ENCODE peak calls at places on chromosome 7, in six cellular contexts. L, A, J, P, K and Y are unnamed samples.

GRCh38 chr7:33854951-33855350 is 50.4 kb upstream of the BMPER start:
- DNase-seq in L (no peak), A (no peak), P (no peak), K (no peak), J (no peak), Y (no peak)

GRCh38 chr7:29143698-29144203 is 2.6 kb downstream of the CPVL start:
- DNase-seq in A (no peak), P (no peak), J (no peak), K (no peak), L (no peak), Y (no peak)

GRCh38 chr7:41256186-41256945 is 446.5 kb downstream of the INHBA start:
- DNase-seq in P (no peak), A (no peak), K (no peak), J (no peak), L (no peak), Y (no peak)

GRCh38 chr7:152887191-152887590 is 127.6 kb downstream of the ACTR3B start:
- DNase-seq in L (no peak), A (peak; percentile 54), P (no peak), J (peak; percentile 0), K (no peak), Y (no peak)

GRCh38 chr7:77455334-77455733 is 39.2 kb upstream of the GSAP start:
- DNase-seq in L (peak; percentile 42), A (no peak), K (no peak), P (peak; percentile 86), J (no peak), Y (no peak)

GRCh38 chr7:4202154-4202553 is 479.9 kb upstream of the FOXK1 start:
- DNase-seq in A (no peak), P (no peak), L (no peak), K (no peak), J (no peak), Y (no peak)

GRCh38 chr7:40674316-40674715 is 539.5 kb downstream of the SUGCT start:
- DNase-seq in J (no peak), L (no peak), P (no peak), K (no peak), A (no peak), Y (no peak)

GRCh38 chr7:42247301-42247700 is 10.3 kb upstream of the GLI3 start:
- DNase-seq in L (no peak), A (no peak), J (no peak), K (no peak), P (no peak), Y (no peak)

GRCh38 chr7:103446046-103446520 is at the start of gene SLC26A5:
- DNase-seq in P (no peak), J (peak; percentile 22), K (no peak), L (peak; percentile 53), A (no peak), Y (peak; percentile 65)

GRCh38 chr7:11473807-11474424 is 358.1 kb downstream of the THSD7A start:
- DNase-seq in A (no peak), K (no peak), L (no peak), P (no peak), J (no peak), Y (no peak)

DNA sequence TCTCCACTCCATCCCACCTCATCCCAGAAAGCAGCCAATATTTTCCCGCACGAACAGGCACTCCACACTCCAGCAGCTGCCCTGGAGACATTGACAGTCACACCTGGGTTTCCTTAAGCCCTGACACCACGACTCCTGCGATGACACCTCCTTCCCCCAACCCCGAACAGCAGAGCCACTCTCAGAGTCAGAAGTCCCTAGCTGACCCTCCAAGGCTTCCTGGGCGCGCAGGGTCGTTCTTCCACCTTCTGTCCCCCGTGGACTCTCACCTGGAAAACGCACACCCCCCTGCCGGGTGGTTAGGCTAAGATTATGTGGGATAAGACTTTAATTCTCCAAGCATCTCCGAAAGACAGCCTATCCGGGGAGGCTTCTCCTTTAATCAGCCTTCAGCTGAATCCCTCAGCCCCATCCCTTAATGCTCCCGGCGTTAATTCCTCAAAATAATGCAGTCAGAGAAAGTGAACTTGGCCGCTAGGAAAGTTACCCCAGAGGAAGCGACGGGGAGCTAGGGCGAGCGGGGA is 1.1 kb downstream of the DENND11 start:
- DNase-seq in K (no peak), P (no peak), L (no peak), J (peak; percentile 76), A (no peak), Y (no peak)
- H3K27ac ChIP-seq in K (peak overlapping the region; percentile 35), P (peak overlapping the region; percentile 89), L (peak overlapping the region; percentile 87), J (no peak overlapping the region), A (peak overlapping the region; percentile 67), Y (peak overlapping the region; percentile 27)

GRCh38 chr7:110296321-110296720 is 794.6 kb upstream of the LRRN3 start:
- DNase-seq in A (no peak), L (no peak), K (no peak), P (no peak), J (no peak), Y (no peak)

GRCh38 chr7:110291430-110291829 is 799.5 kb upstream of the LRRN3 start:
- DNase-seq in P (no peak), A (no peak), J (no peak), K (no peak), L (no peak), Y (no peak)
- H3K27ac ChIP-seq in P (no peak overlapping the region), A (no peak overlapping the region), J (no peak overlapping the region), K (no peak overlapping the region), L (no peak overlapping the region), Y (no peak overlapping the region)

GRCh38 chr7:157347217-157347904 is 10.6 kb downstream of the DNAJB6 start:
- DNase-seq in L (peak; percentile 16), P (peak; percentile 62), K (no peak), J (no peak), A (peak; percentile 82), Y (peak; percentile 34)
- H3K27ac ChIP-seq in L (no peak overlapping the region), P (no peak overlapping the region), K (no peak overlapping the region), J (no peak overlapping the region), A (peak overlapping the region; percentile 55), Y (no peak overlapping the region)

GRCh38 chr7:91029688-91030087 is 234.5 kb upstream of the FZD1 start:
- DNase-seq in K (no peak), L (no peak), A (no peak), J (no peak), P (no peak), Y (no peak)

GRCh38 chr7:91034459-91035368 is 229.5 kb upstream of the FZD1 start:
- DNase-seq in K (no peak), A (no peak), J (peak; percentile 70), L (peak; percentile 85), P (peak; percentile 50), Y (peak; percentile 73)

GRCh38 chr7:91030680-91031079 is 233.6 kb upstream of the FZD1 start:
- DNase-seq in A (no peak), L (no peak), K (no peak), J (no peak), P (no peak), Y (no peak)

GRCh38 chr7:91031757-91032156 is 232.5 kb upstream of the FZD1 start:
- DNase-seq in K (no peak), J (peak; percentile 77), A (no peak), P (no peak), L (no peak), Y (peak; percentile 14)

GRCh38 chr7:91033574-91033973 is 230.7 kb upstream of the FZD1 start:
- DNase-seq in P (peak; percentile 51), A (no peak), J (no peak), L (no peak), K (no peak), Y (no peak)
- H3K27ac ChIP-seq in P (peak overlapping the region; percentile 24), A (no peak overlapping the region), J (no peak overlapping the region), L (no peak overlapping the region), K (no peak overlapping the region), Y (no peak overlapping the region)

GRCh38 chr7:157853076-157853788 is 516.4 kb downstream of the DNAJB6 start:
- DNase-seq in K (no peak), J (no peak), A (peak; percentile 68), P (peak; percentile 25), L (no peak), Y (no peak)
- H3K27ac ChIP-seq in K (no peak overlapping the region), J (no peak overlapping the region), A (no peak overlapping the region), P (no peak overlapping the region), L (no peak overlapping the region), Y (no peak overlapping the region)

GRCh38 chr7:158783595-158783994 is 45.7 kb downstream of the ESYT2 start:
- DNase-seq in L (no peak), A (no peak), J (no peak), P (no peak), K (no peak), Y (no peak)
- H3K27ac ChIP-seq in L (no peak overlapping the region), A (peak overlapping the region; percentile 93), J (no peak overlapping the region), P (no peak overlapping the region), K (no peak overlapping the region), Y (no peak overlapping the region)

GRCh38 chr7:71652551-71652950 is 520.6 kb downstream of the GALNT17 start:
- DNase-seq in L (no peak), K (no peak), J (no peak), A (no peak), P (no peak), Y (no peak)
- H3K27ac ChIP-seq in L (no peak overlapping the region), K (no peak overlapping the region), J (no peak overlapping the region), A (no peak overlapping the region), P (no peak overlapping the region), Y (no peak overlapping the region)